ENCODE peak calls at places on chromosomes 12 and 14, in four cellular contexts. One of them, this sample, is unnamed.

GRCh38 chr14:36553650-36554260 is 28.7 kb downstream of the NKX2-8 start:
- DNase-seq in K562: peak; percentile 38
- DNase-seq in H1: no peak
- DNase-seq in HepG2: peak; percentile 65
- DNase-seq in this sample: no peak

GRCh38 chr12:106758349-106758951 is 16.0 kb upstream of the RIC8B start:
- DNase-seq in HepG2: no peak
- DNase-seq in H1: no peak
- DNase-seq in K562: no peak
- DNase-seq in this sample: no peak

GRCh38 chr14:99595034-99595433 is 9.0 kb downstream of the CCDC85C start:
- DNase-seq in H1: no peak
- DNase-seq in HepG2: no peak
- DNase-seq in K562: no peak
- DNase-seq in this sample: peak; percentile 49

GRCh38 chr14:49769581-49770211 is 1.7 kb downstream of the KLHDC2 start:
- DNase-seq in H1: no peak
- DNase-seq in K562: peak; percentile 16
- DNase-seq in HepG2: no peak
- DNase-seq in this sample: no peak

GRCh38 chr14:67583711-67584644 is 16.1 kb downstream of the PIGH start:
- DNase-seq in HepG2: peak; percentile 58
- DNase-seq in K562: peak; percentile 72
- DNase-seq in H1: no peak
- DNase-seq in this sample: no peak

GRCh38 chr12:3214508-3215365 is 137.6 kb downstream of the TSPAN9 start:
- DNase-seq in K562: no peak
- DNase-seq in H1: no peak
- DNase-seq in HepG2: no peak
- DNase-seq in this sample: no peak

GRCh38 chr12:97075583-97076268 is 168.7 kb downstream of the NEDD1 start:
- DNase-seq in H1: no peak
- DNase-seq in K562: no peak
- DNase-seq in HepG2: no peak
- DNase-seq in this sample: no peak

GRCh38 chr14:101035466-101036225 is 132.1 kb upstream of the RTL1 start:
- DNase-seq in HepG2: no peak
- DNase-seq in K562: no peak
- DNase-seq in H1: no peak
- DNase-seq in this sample: no peak

GRCh38 chr12:123075092-123075491 is 75.8 kb downstream of the PITPNM2 start:
- DNase-seq in K562: no peak
- DNase-seq in H1: no peak
- DNase-seq in HepG2: no peak
- DNase-seq in this sample: no peak

GRCh38 chr12:132327351-132328171 is 1.8 kb downstream of the GALNT9 start:
- DNase-seq in HepG2: no peak
- DNase-seq in H1: no peak
- DNase-seq in K562: no peak
- DNase-seq in this sample: no peak

GRCh38 chr14:32367501-32367900 is 38.4 kb downstream of the AKAP6 start:
- DNase-seq in K562: no peak
- DNase-seq in HepG2: no peak
- DNase-seq in H1: no peak
- DNase-seq in this sample: no peak

GRCh38 chr14:32368107-32368506 is 39.0 kb downstream of the AKAP6 start:
- DNase-seq in H1: no peak
- DNase-seq in K562: no peak
- DNase-seq in HepG2: no peak
- DNase-seq in this sample: no peak

GRCh38 chr14:32374155-32374554 is 45.1 kb downstream of the AKAP6 start:
- DNase-seq in K562: no peak
- DNase-seq in H1: no peak
- DNase-seq in HepG2: no peak
- DNase-seq in this sample: no peak

GRCh38 chr14:32372154-32372553 is 43.1 kb downstream of the AKAP6 start:
- DNase-seq in H1: no peak
- DNase-seq in HepG2: no peak
- DNase-seq in K562: no peak
- DNase-seq in this sample: no peak

GRCh38 chr14:32370720-32371119 is 41.6 kb downstream of the AKAP6 start:
- DNase-seq in HepG2: no peak
- DNase-seq in K562: no peak
- DNase-seq in H1: no peak
- DNase-seq in this sample: no peak
- TF ChIP-seq YY1 in HepG2: no peak
- TF ChIP-seq YY1 in K562: no peak
- TF ChIP-seq YY1 in H1: no peak
- TF ChIP-seq YY1 in this sample: no peak

DNA sequence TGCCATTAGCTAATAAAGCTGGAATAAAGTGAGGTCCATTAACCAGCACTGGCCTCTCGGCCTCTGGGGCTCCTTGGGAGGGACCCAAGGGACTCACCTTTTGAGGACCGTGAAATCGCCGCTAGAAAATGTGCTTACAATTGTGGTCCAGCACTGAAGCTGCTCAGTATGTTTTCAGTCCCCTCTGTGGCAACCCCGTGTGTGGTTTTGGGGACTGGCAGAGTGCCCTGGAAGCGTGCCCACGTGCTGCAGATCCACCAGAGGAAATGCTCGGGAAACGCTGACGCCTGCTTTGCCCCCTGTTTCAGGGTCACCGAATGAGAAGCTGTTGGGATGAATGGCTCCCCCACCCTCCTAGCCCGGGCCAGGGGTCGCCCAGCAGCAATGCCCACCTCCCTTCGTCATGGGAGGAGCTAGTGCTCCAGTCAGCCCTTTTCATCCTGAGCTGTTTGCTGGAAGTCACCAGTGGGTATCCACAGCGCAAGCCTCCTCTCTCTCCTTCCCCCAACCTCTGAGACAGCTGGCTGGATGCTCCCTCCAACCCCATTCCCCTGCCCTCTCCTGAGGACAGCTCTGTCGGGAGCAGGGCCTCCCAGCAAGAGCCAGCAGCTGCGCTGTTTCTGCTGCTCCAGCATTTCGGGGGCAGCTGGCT is 33.1 kb upstream of the PPP1R13B start:
- DNase-seq in H1: no peak
- DNase-seq in K562: no peak
- DNase-seq in HepG2: no peak
- DNase-seq in this sample: no peak
- TF ChIP-seq CREB1 in H1: no peak
- TF ChIP-seq CREB1 in K562: no peak
- TF ChIP-seq CREB1 in HepG2: no peak
- TF ChIP-seq CREB1 in this sample: no peak

GRCh38 chr12:69014047-69014446 is 81.1 kb upstream of the CPM start:
- DNase-seq in HepG2: no peak
- DNase-seq in H1: no peak
- DNase-seq in K562: no peak
- DNase-seq in this sample: no peak

GRCh38 chr12:69007858-69008314 is 74.9 kb upstream of the CPM start:
- DNase-seq in K562: no peak
- DNase-seq in HepG2: no peak
- DNase-seq in H1: no peak
- DNase-seq in this sample: no peak

GRCh38 chr12:69007166-69007857 is 74.3 kb upstream of the CPM start:
- DNase-seq in K562: no peak
- DNase-seq in HepG2: no peak
- DNase-seq in H1: peak; percentile 49
- DNase-seq in this sample: no peak

GRCh38 chr12:69002969-69003368 is 70.0 kb upstream of the CPM start:
- DNase-seq in H1: no peak
- DNase-seq in HepG2: no peak
- DNase-seq in K562: no peak
- DNase-seq in this sample: no peak

DNA sequence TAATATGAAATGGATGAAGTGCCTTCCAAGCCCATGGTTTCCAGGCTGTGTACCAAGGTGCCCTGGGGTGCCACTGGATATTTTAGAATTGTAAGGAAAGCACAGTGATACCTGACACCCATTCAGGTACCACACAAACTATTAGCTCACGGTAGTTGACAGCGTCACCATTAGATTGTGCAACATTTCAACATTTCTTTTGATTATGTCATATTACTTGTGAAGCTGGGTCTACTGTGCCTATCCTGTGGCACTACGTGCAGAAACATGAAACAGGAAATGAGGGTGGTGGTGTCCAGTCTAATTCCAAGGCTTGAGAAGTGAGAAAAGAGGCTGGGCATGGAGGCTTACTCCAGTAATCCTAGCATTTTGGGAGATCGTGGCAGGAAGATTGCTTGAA is 75.5 kb upstream of the CPM start:
- DNase-seq in HepG2: no peak
- DNase-seq in H1: no peak
- DNase-seq in K562: no peak
- DNase-seq in this sample: no peak
- TF ChIP-seq YY1 in HepG2: no peak
- TF ChIP-seq YY1 in H1: no peak
- TF ChIP-seq YY1 in K562: no peak
- TF ChIP-seq YY1 in this sample: no peak

GRCh38 chr12:13376627-13377373 is 180.3 kb downstream of the EMP1 start:
- DNase-seq in K562: no peak
- DNase-seq in H1: no peak
- DNase-seq in HepG2: no peak
- DNase-seq in this sample: no peak
- TF ChIP-seq CREB1 in K562: no peak
- TF ChIP-seq CREB1 in H1: no peak
- TF ChIP-seq CREB1 in HepG2: no peak
- TF ChIP-seq CREB1 in this sample: no peak

DNA sequence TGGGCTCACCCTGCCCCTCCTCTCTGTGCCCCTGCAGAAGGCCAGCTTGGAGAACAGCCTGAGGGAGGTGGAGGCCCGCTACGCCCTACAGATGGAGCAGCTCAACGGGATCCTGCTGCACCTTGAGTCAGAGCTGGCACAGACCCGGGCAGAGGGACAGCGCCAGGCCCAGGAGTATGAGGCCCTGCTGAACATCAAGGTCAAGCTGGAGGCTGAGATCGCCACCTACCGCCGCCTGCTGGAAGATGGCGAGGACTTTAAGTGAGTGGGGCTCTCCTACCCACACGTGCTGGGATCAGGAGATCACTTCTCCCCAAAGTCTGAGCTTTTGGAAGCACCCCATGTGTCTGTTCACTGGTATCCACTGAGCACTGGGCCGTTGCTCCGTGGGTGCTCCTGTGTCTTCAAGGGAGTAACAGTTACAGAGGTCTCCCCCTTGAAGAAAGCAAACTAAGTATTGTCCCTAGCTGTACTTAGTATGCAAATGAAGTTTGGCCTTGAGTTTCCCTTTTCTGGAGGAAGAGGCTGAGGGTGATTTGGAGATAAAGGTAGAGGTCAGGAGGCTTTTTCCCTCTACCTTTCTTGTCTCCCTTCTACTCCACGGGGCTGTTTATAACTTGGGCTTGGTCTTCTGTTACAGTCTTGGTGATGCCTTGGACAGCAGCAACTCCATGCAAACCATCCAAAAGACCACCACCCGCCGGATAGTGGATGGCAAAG is 3.3 kb downstream of the KRT18 start:
- DNase-seq in H1: no peak
- DNase-seq in HepG2: no peak
- DNase-seq in K562: peak; percentile 57
- DNase-seq in this sample: no peak
- TF ChIP-seq YY1 in H1: no peak
- TF ChIP-seq YY1 in HepG2: no peak
- TF ChIP-seq YY1 in K562: no peak
- TF ChIP-seq YY1 in this sample: no peak

DNA sequence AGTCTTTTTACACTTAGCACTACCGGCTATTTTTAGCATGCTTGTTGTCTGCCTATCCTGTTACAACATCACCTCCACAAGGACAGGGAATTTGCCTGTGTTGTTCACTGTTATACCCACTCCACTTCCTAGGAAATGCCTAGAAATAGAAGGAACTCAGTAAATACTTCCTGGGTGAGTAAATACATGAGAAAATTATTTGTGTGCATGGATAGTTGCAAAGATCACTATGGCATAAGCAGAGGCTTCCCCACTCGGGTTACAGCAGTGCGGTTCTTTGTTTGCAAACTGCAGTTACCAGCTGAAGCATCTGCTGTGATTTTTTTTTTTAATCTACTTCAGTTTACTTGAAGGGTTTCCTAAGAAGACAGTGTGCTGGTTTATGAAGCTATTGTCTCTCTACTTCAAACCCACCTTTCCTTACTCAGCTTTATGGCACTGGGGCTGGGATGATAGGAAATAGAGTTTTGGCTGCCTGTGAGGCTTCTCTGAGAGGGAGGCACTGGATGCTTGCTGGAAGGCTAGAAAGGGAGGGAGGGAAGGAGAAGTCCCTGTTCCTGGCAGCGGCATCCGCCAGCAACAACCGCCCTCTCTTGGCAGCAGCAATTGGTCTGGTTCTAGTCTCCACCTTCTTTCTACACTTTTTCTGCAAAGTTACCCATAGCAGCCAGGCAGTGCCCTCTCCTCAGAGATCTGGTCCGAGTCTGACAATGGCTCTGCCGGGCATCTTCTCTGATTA is 29.1 kb downstream of the PDE6H start:
- DNase-seq in H1: peak; percentile 33
- DNase-seq in K562: no peak
- DNase-seq in HepG2: peak; percentile 6
- DNase-seq in this sample: no peak
- TF ChIP-seq CREB1 in H1: no peak
- TF ChIP-seq CREB1 in K562: no peak
- TF ChIP-seq CREB1 in HepG2: no peak
- TF ChIP-seq CREB1 in this sample: no peak

GRCh38 chr14:73026243-73026844 is 562 bp downstream of the ZFYVE1 start:
- DNase-seq in HepG2: no peak
- DNase-seq in K562: no peak
- DNase-seq in H1: no peak
- DNase-seq in this sample: no peak
- TF ChIP-seq YY1 in HepG2: no peak
- TF ChIP-seq YY1 in K562: no peak
- TF ChIP-seq YY1 in H1: no peak
- TF ChIP-seq YY1 in this sample: no peak

This sample was measured in GM12878.